ENCODE peak calls at places on chromosome 7, in nine cellular contexts. Z is C1 segment of cervical spinal cord, P is adrenal gland, B is GM23338, H is Right ventricle myocardium superior, S is NCI-H1092 treated with DMSO at 0.1 percent for 48 hours, C is bronchial epithelial cell, L is fibroblast of the aortic adventitia, E is Calu3. K is an unnamed sample.

GRCh38 chr7:16758634-16759602 is 5.4 kb downstream of the TSPAN13 start:
- DNase-seq in S (no peak), P (no peak), Z (no peak), B (no peak), C (no peak), L (no peak), H (no peak), E (no peak), K (no peak)

GRCh38 chr7:44581426-44581906 is 565 bp downstream of the TMED4 start:
- DNase-seq in C (peak), Z (no peak), P (peak), E (no peak), H (no peak), S (no peak), B (peak), L (no peak), K (no peak)

GRCh38 chr7:102988631-102989030 is 75.8 kb downstream of the LRRC17 start:
- DNase-seq in E (no peak), L (no peak), B (no peak), C (no peak), H (no peak), S (no peak), Z (no peak), P (no peak), K (no peak)

GRCh38 chr7:72152171-72153131 is 259.7 kb downstream of the CALN1 start:
- DNase-seq in Z (peak), L (no peak), E (no peak), P (no peak), S (no peak), H (no peak), B (no peak), C (no peak), K (no peak)

GRCh38 chr7:123533929-123534382 is 439 bp downstream of the IQUB start:
- DNase-seq in B (no peak), P (no peak), H (no peak), C (peak), E (no peak), L (peak), S (no peak), Z (no peak), K (no peak)

GRCh38 chr7:117435475-117436043 is 8.3 kb upstream of the ASZ1 start:
- DNase-seq in C (peak), Z (no peak), P (no peak), H (no peak), S (no peak), E (peak), B (no peak), L (no peak), K (no peak)

GRCh38 chr7:87216701-87217508 is 2.6 kb downstream of the TMEM243 start:
- DNase-seq in Z (no peak), B (no peak), S (no peak), P (no peak), L (no peak), C (no peak), H (no peak), E (no peak), K (no peak)

GRCh38 chr7:17680943-17681351 is 259.3 kb downstream of the SNX13 start:
- DNase-seq in L (peak), H (no peak), B (peak), E (no peak), P (no peak), Z (no peak), C (peak), S (peak), K (no peak)

GRCh38 chr7:157412021-157412443 is 75.2 kb downstream of the DNAJB6 start:
- DNase-seq in B (no peak), E (no peak), H (no peak), L (peak), S (no peak), C (peak), Z (no peak), P (no peak), K (no peak)

GRCh38 chr7:108103566-108104298 is 26.4 kb downstream of the LAMB4 start:
- DNase-seq in H (no peak), B (no peak), C (no peak), P (no peak), E (no peak), L (peak), S (no peak), Z (no peak), K (no peak)

GRCh38 chr7:131111081-131111576 is 216.5 kb upstream of the MKLN1 start:
- DNase-seq in Z (no peak), C (peak), P (peak), B (no peak), E (peak), L (peak), S (peak), H (no peak), K (no peak)

GRCh38 chr7:7177044-7177517 is 5.3 kb upstream of the C1GALT1 start:
- DNase-seq in Z (no peak), C (peak), S (no peak), B (peak), E (peak), L (peak), H (no peak), P (no peak), K (no peak)

GRCh38 chr7:70432567-70433001 is 699.4 kb upstream of the GALNT17 start:
- DNase-seq in P (no peak), E (no peak), L (no peak), Z (no peak), B (no peak), C (no peak), H (no peak), S (peak), K (no peak)

GRCh38 chr7:134777908-134778580 is 1.4 kb upstream of the CALD1 start:
- DNase-seq in S (no peak), H (no peak), E (no peak), L (peak), P (no peak), Z (no peak), C (peak), B (no peak), K (no peak)

GRCh38 chr7:150992833-150993302 is 2.1 kb downstream of the NOS3 start:
- DNase-seq in C (peak), H (no peak), P (no peak), Z (no peak), L (no peak), S (no peak), E (no peak), B (peak), K (peak)

GRCh38 chr7:121026577-121027111 is 38.1 kb downstream of the CPED1 start:
- DNase-seq in E (no peak), S (no peak), C (no peak), Z (no peak), L (no peak), H (no peak), P (no peak), B (no peak), K (no peak)

GRCh38 chr7:41104621-41105020 is 598.3 kb downstream of the INHBA start:
- DNase-seq in H (no peak), Z (no peak), C (no peak), L (peak), P (no peak), E (no peak), B (no peak), S (no peak), K (no peak)

GRCh38 chr7:156722427-156722826 is 81.9 kb downstream of the RNF32 start:
- DNase-seq in S (no peak), B (no peak), L (no peak), Z (no peak), P (no peak), E (no peak), H (no peak), C (peak), K (no peak)

GRCh38 chr7:135075716-135076115 is 72.2 kb upstream of the TMEM140 start:
- DNase-seq in E (no peak), P (no peak), C (no peak), L (no peak), B (peak), S (no peak), H (no peak), Z (no peak), K (no peak)

GRCh38 chr7:30519122-30519521 is 14.5 kb upstream of the GGCT start:
- DNase-seq in E (no peak), S (no peak), B (no peak), P (no peak), H (no peak), L (no peak), C (no peak), Z (no peak), K (no peak)

GRCh38 chr7:97075928-97076327 is 41.6 kb upstream of the SDHAF3 start:
- DNase-seq in E (peak), L (no peak), B (peak), P (no peak), C (peak), S (no peak), Z (no peak), H (no peak), K (no peak)

GRCh38 chr7:143290293-143290692 is 2.1 kb downstream of the CASP2 start:
- DNase-seq in P (no peak), Z (no peak), B (no peak), S (no peak), C (no peak), E (no peak), H (no peak), L (no peak), K (no peak)

GRCh38 chr7:41383596-41383995 is 319.3 kb downstream of the INHBA start:
- DNase-seq in P (no peak), E (no peak), L (no peak), H (no peak), B (no peak), C (no peak), S (no peak), Z (no peak), K (no peak)

GRCh38 chr7:26704786-26705185 is 159.6 kb downstream of the SKAP2 start:
- DNase-seq in E (no peak), L (peak), B (no peak), S (no peak), H (no peak), Z (no peak), P (no peak), C (no peak), K (no peak)

GRCh38 chr7:55477781-55478374 is 94.4 kb downstream of the VOPP1 start:
- DNase-seq in E (no peak), P (peak), C (no peak), L (peak), S (no peak), H (no peak), B (peak), Z (no peak), K (no peak)

GRCh38 chr7:108254259-108254658 is 124.1 kb upstream of the LAMB4 start:
- DNase-seq in C (no peak), H (no peak), L (no peak), Z (no peak), E (no peak), B (no peak), S (no peak), P (no peak), K (no peak)

GRCh38 chr7:158413962-158414961 is 173.4 kb downstream of the PTPRN2 start:
- DNase-seq in Z (peak), C (peak), L (no peak), B (peak), P (peak), H (no peak), S (peak), E (no peak), K (no peak)

GRCh38 chr7:66016131-66016461 is 34.1 kb upstream of the GUSB start:
- DNase-seq in P (no peak), S (no peak), Z (no peak), E (no peak), C (peak), H (no peak), B (no peak), L (peak), K (no peak)

GRCh38 chr7:79245623-79246249 is 207.7 kb downstream of the MAGI2 start:
- DNase-seq in H (no peak), P (no peak), C (peak), E (no peak), S (no peak), Z (no peak), B (peak), L (no peak), K (no peak)

GRCh38 chr7:27172823-27173411 is 1.2 kb downstream of the HOXA10 start:
- DNase-seq in C (no peak), L (no peak), P (peak), S (no peak), H (no peak), E (peak), B (peak), Z (no peak), K (no peak)

GRCh38 chr7:44382459-44383300 is 57.3 kb upstream of the CAMK2B start:
- DNase-seq in L (peak), S (no peak), C (no peak), Z (no peak), H (no peak), E (no peak), P (no peak), B (no peak), K (no peak)

GRCh38 chr7:19587291-19587690 is 121.5 kb downstream of the POLR1F start:
- DNase-seq in Z (no peak), L (no peak), S (no peak), P (no peak), C (no peak), H (no peak), E (no peak), B (peak), K (peak)

GRCh38 chr7:101362334-101363195 is at the start of gene COL26A1:
- DNase-seq in S (peak), C (no peak), L (no peak), P (peak), H (peak), E (peak), Z (no peak), B (peak), K (peak)